ENCODE peak calls at places on chromosomes 5 and 9, in five cellular contexts. One of them, this sample, is unnamed.

GRCh38 chr5:53733853-53734252 is 173.4 kb downstream of the NDUFS4 start:
- DNase-seq in stomach: no peak
- DNase-seq in uterus: no peak
- DNase-seq in heart left ventricle: no peak
- DNase-seq in A549: peak; percentile 13
- DNase-seq in this sample: no peak

GRCh38 chr9:38008168-38009034 is 60.6 kb downstream of the SHB start:
- DNase-seq in uterus: no peak
- DNase-seq in stomach: peak; percentile 35
- DNase-seq in heart left ventricle: no peak
- DNase-seq in A549: peak; percentile 84
- DNase-seq in this sample: peak; percentile 76

GRCh38 chr5:112735702-112736101 is 2.0 kb upstream of the APC start:
- DNase-seq in heart left ventricle: no peak
- DNase-seq in uterus: no peak
- DNase-seq in A549: no peak
- DNase-seq in stomach: no peak
- DNase-seq in this sample: no peak

GRCh38 chr5:37005946-37006540 is 129.5 kb downstream of the NIPBL start:
- DNase-seq in uterus: no peak
- DNase-seq in A549: peak; percentile 31
- DNase-seq in heart left ventricle: no peak
- DNase-seq in stomach: no peak
- DNase-seq in this sample: no peak

GRCh38 chr9:116646661-116647514 is 40.2 kb upstream of the TRIM32 start:
- DNase-seq in heart left ventricle: no peak
- DNase-seq in A549: peak; percentile 53
- DNase-seq in uterus: no peak
- DNase-seq in stomach: no peak
- DNase-seq in this sample: no peak

GRCh38 chr9:129863059-129863690 is 27.9 kb downstream of the USP20 start:
- DNase-seq in A549: no peak
- DNase-seq in stomach: peak; percentile 34
- DNase-seq in heart left ventricle: no peak
- DNase-seq in uterus: no peak
- DNase-seq in this sample: peak; percentile 86

GRCh38 chr5:54296386-54296785 is 14.0 kb downstream of the ARL15 start:
- DNase-seq in stomach: peak; percentile 62
- DNase-seq in uterus: no peak
- DNase-seq in heart left ventricle: no peak
- DNase-seq in A549: no peak
- DNase-seq in this sample: no peak

GRCh38 chr9:14706530-14707140 is 13.4 kb upstream of the ZDHHC21 start:
- DNase-seq in stomach: no peak
- DNase-seq in heart left ventricle: no peak
- DNase-seq in A549: no peak
- DNase-seq in uterus: no peak
- DNase-seq in this sample: no peak

GRCh38 chr5:33892419-33893151 is 795 bp upstream of the ADAMTS12 start:
- DNase-seq in A549: peak; percentile 53
- DNase-seq in heart left ventricle: peak; percentile 22
- DNase-seq in uterus: peak; percentile 52
- DNase-seq in stomach: peak; percentile 49
- DNase-seq in this sample: no peak

GRCh38 chr9:27528886-27529315 is 713 bp downstream of the MOB3B start:
- DNase-seq in heart left ventricle: peak; percentile 33
- DNase-seq in uterus: peak; percentile 68
- DNase-seq in A549: peak; percentile 24
- DNase-seq in stomach: peak; percentile 52
- DNase-seq in this sample: peak; percentile 83

GRCh38 chr5:140024928-140025327 is 18.2 kb downstream of the NRG2 start:
- DNase-seq in uterus: no peak
- DNase-seq in heart left ventricle: no peak
- DNase-seq in A549: no peak
- DNase-seq in stomach: no peak
- DNase-seq in this sample: no peak

GRCh38 chr5:157371655-157372471 is 88.2 kb upstream of the NIPAL4 start:
- DNase-seq in uterus: no peak
- DNase-seq in heart left ventricle: no peak
- DNase-seq in A549: no peak
- DNase-seq in stomach: no peak
- DNase-seq in this sample: no peak

GRCh38 chr5:35134278-35135030 is 86.7 kb upstream of the AGXT2 start:
- DNase-seq in heart left ventricle: no peak
- DNase-seq in A549: no peak
- DNase-seq in stomach: no peak
- DNase-seq in uterus: no peak
- DNase-seq in this sample: no peak

GRCh38 chr9:134028575-134029247 is 3.4 kb downstream of the BRD3OS start:
- DNase-seq in uterus: no peak
- DNase-seq in stomach: no peak
- DNase-seq in heart left ventricle: no peak
- DNase-seq in A549: no peak
- DNase-seq in this sample: no peak

GRCh38 chr5:55226027-55226933 is 835 bp downstream of the MCIDAS start:
- DNase-seq in stomach: peak; percentile 63
- DNase-seq in uterus: no peak
- DNase-seq in heart left ventricle: no peak
- DNase-seq in A549: peak; percentile 89
- DNase-seq in this sample: peak; percentile 65

GRCh38 chr9:14769235-14769580 is 46.7 kb upstream of the CER1 start:
- DNase-seq in stomach: no peak
- DNase-seq in uterus: no peak
- DNase-seq in heart left ventricle: no peak
- DNase-seq in A549: peak; percentile 57
- DNase-seq in this sample: no peak

GRCh38 chr5:135072357-135073247 is 38.6 kb upstream of the PITX1 start:
- DNase-seq in A549: no peak
- DNase-seq in heart left ventricle: no peak
- DNase-seq in uterus: peak; percentile 3
- DNase-seq in stomach: no peak
- DNase-seq in this sample: peak; percentile 29

GRCh38 chr5:66864240-66864884 is 268.2 kb downstream of the MAST4 start:
- DNase-seq in A549: peak; percentile 67
- DNase-seq in stomach: no peak
- DNase-seq in uterus: no peak
- DNase-seq in heart left ventricle: no peak
- DNase-seq in this sample: no peak

GRCh38 chr5:111741270-111741669 is 15.7 kb downstream of the NREP start:
- DNase-seq in stomach: no peak
- DNase-seq in heart left ventricle: no peak
- DNase-seq in A549: no peak
- DNase-seq in uterus: no peak
- DNase-seq in this sample: no peak

GRCh38 chr9:35341585-35341984 is 148.3 kb upstream of the RUSC2 start:
- DNase-seq in heart left ventricle: peak; percentile 66
- DNase-seq in stomach: peak; percentile 39
- DNase-seq in uterus: peak; percentile 43
- DNase-seq in A549: no peak
- DNase-seq in this sample: no peak

GRCh38 chr9:72169185-72169584 is 19.9 kb downstream of the GDA start:
- DNase-seq in stomach: no peak
- DNase-seq in A549: no peak
- DNase-seq in heart left ventricle: no peak
- DNase-seq in uterus: no peak
- DNase-seq in this sample: no peak

GRCh38 chr9:108838017-108838416 is 17.8 kb downstream of the ACTL7B start:
- DNase-seq in uterus: no peak
- DNase-seq in heart left ventricle: no peak
- DNase-seq in A549: peak; percentile 12
- DNase-seq in stomach: no peak
- DNase-seq in this sample: no peak

GRCh38 chr5:34817558-34818351 is 21.2 kb upstream of the TTC23L start:
- DNase-seq in uterus: no peak
- DNase-seq in stomach: no peak
- DNase-seq in A549: no peak
- DNase-seq in heart left ventricle: no peak
- DNase-seq in this sample: no peak

GRCh38 chr5:396715-397032 is 46.3 kb upstream of the EXOC3 start:
- DNase-seq in uterus: no peak
- DNase-seq in A549: no peak
- DNase-seq in stomach: peak; percentile 22
- DNase-seq in heart left ventricle: no peak
- DNase-seq in this sample: no peak

GRCh38 chr5:171335616-171336015 is 26.6 kb downstream of the TLX3 start:
- DNase-seq in A549: no peak
- DNase-seq in uterus: no peak
- DNase-seq in stomach: no peak
- DNase-seq in heart left ventricle: no peak
- DNase-seq in this sample: no peak

GRCh38 chr5:87121315-87122170 is 146.1 kb upstream of the RASA1 start:
- DNase-seq in uterus: no peak
- DNase-seq in A549: peak; percentile 46
- DNase-seq in stomach: no peak
- DNase-seq in heart left ventricle: no peak
- DNase-seq in this sample: peak; percentile 55

GRCh38 chr5:149156435-149157083 is 15.3 kb downstream of the ABLIM3 start:
- DNase-seq in A549: no peak
- DNase-seq in heart left ventricle: no peak
- DNase-seq in uterus: no peak
- DNase-seq in stomach: no peak
- DNase-seq in this sample: no peak

GRCh38 chr9:87140605-87141109 is 193.4 kb upstream of the GAS1 start:
- DNase-seq in stomach: no peak
- DNase-seq in A549: no peak
- DNase-seq in heart left ventricle: no peak
- DNase-seq in uterus: no peak
- DNase-seq in this sample: no peak

GRCh38 chr9:81652058-81652457 is 37.3 kb downstream of the TLE1 start:
- DNase-seq in stomach: no peak
- DNase-seq in uterus: no peak
- DNase-seq in A549: no peak
- DNase-seq in heart left ventricle: no peak
- DNase-seq in this sample: no peak

GRCh38 chr9:81649475-81649874 is 39.9 kb downstream of the TLE1 start:
- DNase-seq in uterus: no peak
- DNase-seq in stomach: no peak
- DNase-seq in A549: no peak
- DNase-seq in heart left ventricle: no peak
- DNase-seq in this sample: no peak

GRCh38 chr9:81650836-81651545 is 38.4 kb downstream of the TLE1 start:
- DNase-seq in heart left ventricle: no peak
- DNase-seq in stomach: no peak
- DNase-seq in uterus: no peak
- DNase-seq in A549: no peak
- DNase-seq in this sample: no peak

GRCh38 chr9:81648891-81649290 is 40.5 kb downstream of the TLE1 start:
- DNase-seq in uterus: no peak
- DNase-seq in A549: no peak
- DNase-seq in stomach: no peak
- DNase-seq in heart left ventricle: no peak
- DNase-seq in this sample: no peak

GRCh38 chr9:81646337-81646736 is 43.0 kb downstream of the TLE1 start:
- DNase-seq in A549: no peak
- DNase-seq in heart left ventricle: no peak
- DNase-seq in uterus: no peak
- DNase-seq in stomach: no peak
- DNase-seq in this sample: no peak
- H3K27ac ChIP-seq in A549: no peak overlapping the region
- H3K27ac ChIP-seq in heart left ventricle: no peak overlapping the region
- H3K27ac ChIP-seq in uterus: no peak overlapping the region
- H3K27ac ChIP-seq in stomach: no peak overlapping the region
- H3K27ac ChIP-seq in this sample: no peak overlapping the region

GRCh38 chr9:131697908-131698714 is 41.8 kb downstream of the RAPGEF1 start:
- DNase-seq in heart left ventricle: no peak
- DNase-seq in stomach: no peak
- DNase-seq in A549: peak; percentile 37
- DNase-seq in uterus: no peak
- DNase-seq in this sample: no peak
- TF ChIP-seq POLR2A in heart left ventricle: no peak
- TF ChIP-seq POLR2A in stomach: no peak
- TF ChIP-seq POLR2A in A549: no peak
- TF ChIP-seq POLR2A in uterus: no peak
- TF ChIP-seq POLR2A in this sample: no peak

GRCh38 chr5:117719413-117719812 is 1144.8 kb upstream of the SEMA6A start:
- DNase-seq in stomach: no peak
- DNase-seq in A549: no peak
- DNase-seq in heart left ventricle: no peak
- DNase-seq in uterus: no peak
- DNase-seq in this sample: no peak

DNA sequence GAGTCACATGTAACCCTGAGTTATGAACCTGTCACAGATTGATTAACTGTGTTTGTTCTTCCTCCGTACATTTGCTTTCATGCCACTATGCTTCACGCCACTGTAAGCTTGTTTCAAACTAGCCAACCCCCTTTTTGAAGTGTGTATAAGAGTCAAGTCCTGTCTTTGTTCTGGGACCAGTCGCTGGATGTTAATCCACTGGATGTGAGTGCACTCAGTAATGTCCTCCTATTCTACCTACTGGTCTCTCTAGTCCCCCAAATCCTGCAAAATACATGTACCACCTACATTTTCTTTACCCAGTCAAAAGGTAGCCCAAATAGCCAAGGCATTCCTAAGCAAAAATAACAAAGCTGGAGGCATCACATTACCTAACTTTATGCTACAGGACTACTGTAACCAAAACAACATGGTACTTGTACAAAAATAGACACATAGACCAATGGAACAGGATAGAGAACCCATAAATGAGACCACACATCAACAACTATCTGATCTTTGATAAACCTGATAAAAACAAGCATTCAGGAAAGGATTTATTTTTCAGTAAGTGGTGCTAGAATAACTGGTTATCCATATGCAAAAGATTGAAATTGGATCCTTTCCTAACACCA is 1139.1 kb upstream of the SEMA6A start:
- DNase-seq in heart left ventricle: no peak
- DNase-seq in uterus: no peak
- DNase-seq in stomach: no peak
- DNase-seq in A549: peak; percentile 21
- DNase-seq in this sample: no peak
- H3K9me3 ChIP-seq in heart left ventricle: peaks cover 22% of the 10 kb centered on the region
- H3K9me3 ChIP-seq in uterus: peaks cover 6% of the 10 kb centered on the region
- H3K9me3 ChIP-seq in stomach: peaks cover 25% of the 10 kb centered on the region
- H3K9me3 ChIP-seq in A549: peaks cover 17% of the 10 kb centered on the region
- H3K9me3 ChIP-seq in this sample: peaks cover 15% of the 10 kb centered on the region

GRCh38 chr5:151615431-151615830 is 24.3 kb upstream of the FAT2 start:
- DNase-seq in heart left ventricle: no peak
- DNase-seq in A549: no peak
- DNase-seq in uterus: no peak
- DNase-seq in stomach: no peak
- DNase-seq in this sample: no peak

GRCh38 chr5:151614565-151614964 is 23.4 kb upstream of the FAT2 start:
- DNase-seq in A549: no peak
- DNase-seq in stomach: no peak
- DNase-seq in heart left ventricle: no peak
- DNase-seq in uterus: no peak
- DNase-seq in this sample: no peak

GRCh38 chr5:151611127-151611775 is 20.1 kb upstream of the FAT2 start:
- DNase-seq in stomach: no peak
- DNase-seq in heart left ventricle: no peak
- DNase-seq in A549: no peak
- DNase-seq in uterus: no peak
- DNase-seq in this sample: no peak

GRCh38 chr5:151608522-151608921 is 17.4 kb upstream of the FAT2 start:
- DNase-seq in A549: no peak
- DNase-seq in stomach: no peak
- DNase-seq in uterus: no peak
- DNase-seq in heart left ventricle: no peak
- DNase-seq in this sample: no peak

GRCh38 chr5:151612689-151613427 is 21.7 kb upstream of the FAT2 start:
- DNase-seq in heart left ventricle: no peak
- DNase-seq in uterus: no peak
- DNase-seq in A549: peak; percentile 41
- DNase-seq in stomach: no peak
- DNase-seq in this sample: no peak
- H3K27ac ChIP-seq in heart left ventricle: no peak overlapping the region
- H3K27ac ChIP-seq in uterus: no peak overlapping the region
- H3K27ac ChIP-seq in A549: peak overlapping the region; percentile 26
- H3K27ac ChIP-seq in stomach: no peak overlapping the region
- H3K27ac ChIP-seq in this sample: no peak overlapping the region